ENCODE peak calls at places on chromosomes 1 and 21, in seven cellular contexts. X is astrocyte of the spinal cord, F is GM12865, I is GM12878, A is PC-3, U is A673, T is BJ. G is an unnamed sample.

GRCh38 chr1:113940365-113941244 is 11.5 kb downstream of the HIPK1 start:
- DNase-seq in A (no peak), I (no peak), X (no peak), U (no peak), F (peak), T (no peak), G (no peak)

GRCh38 chr1:68111804-68112436 is 61.5 kb upstream of the DIRAS3 start:
- DNase-seq in X (peak), T (peak), U (peak), F (no peak), A (peak), I (no peak), G (no peak)

GRCh38 chr1:203038891-203039608 is 12.8 kb downstream of the PPFIA4 start:
- DNase-seq in U (peak), A (peak), X (peak), T (no peak), I (no peak), F (peak), G (peak)

GRCh38 chr21:32347351-32347750 is 45.5 kb downstream of the URB1 start:
- DNase-seq in F (no peak), A (no peak), X (no peak), I (no peak), T (no peak), U (no peak), G (no peak)

GRCh38 chr1:42853116-42853884 is 6.9 kb downstream of the ZNF691 start:
- DNase-seq in T (no peak), U (no peak), F (no peak), A (peak), X (no peak), I (no peak), G (no peak)

GRCh38 chr1:17926906-17927305 is 171.8 kb downstream of the ACTL8 start:
- DNase-seq in T (no peak), U (no peak), A (no peak), F (no peak), I (no peak), X (no peak), G (no peak)

GRCh38 chr1:54397090-54397591 is 9.1 kb downstream of the SSBP3 start:
- DNase-seq in I (no peak), U (no peak), X (no peak), A (no peak), T (no peak), F (no peak), G (no peak)

GRCh38 chr1:22207605-22208264 is 64.8 kb upstream of the WNT4 start:
- DNase-seq in X (no peak), A (no peak), I (no peak), F (no peak), T (no peak), U (no peak), G (no peak)

GRCh38 chr1:174777262-174777661 is 222.5 kb upstream of the CACYBP start:
- DNase-seq in A (no peak), U (no peak), I (no peak), T (no peak), F (no peak), X (no peak), G (no peak)

GRCh38 chr1:187413770-187414169 is 585.0 kb downstream of the PLA2G4A start:
- DNase-seq in A (peak), I (no peak), F (no peak), T (no peak), U (no peak), X (peak), G (no peak)

GRCh38 chr1:36614571-36614970 is 131.9 kb upstream of the CSF3R start:
- DNase-seq in F (no peak), X (no peak), U (no peak), A (no peak), I (no peak), T (no peak), G (no peak)

GRCh38 chr1:206753141-206753540 is 17.4 kb upstream of the IL19 start:
- DNase-seq in F (no peak), U (no peak), I (no peak), A (peak), T (peak), X (peak), G (no peak)

GRCh38 chr1:180616441-180616840 is 15.4 kb upstream of the XPR1 start:
- DNase-seq in I (no peak), X (peak), A (no peak), T (no peak), U (no peak), F (no peak), G (no peak)

GRCh38 chr1:203480525-203481084 is 5.0 kb downstream of the PRELP start:
- DNase-seq in U (no peak), I (no peak), F (peak), X (peak), T (peak), A (peak), G (no peak)

GRCh38 chr1:36224537-36225297 is 474 bp downstream of the THRAP3 start:
- DNase-seq in I (no peak), U (peak), A (peak), F (no peak), T (peak), X (peak), G (no peak)

GRCh38 chr1:223001653-223002634 is 141.1 kb downstream of the TLR5 start:
- DNase-seq in T (no peak), A (peak), X (no peak), F (no peak), U (peak), I (no peak), G (no peak)

GRCh38 chr21:45975017-45975595 is 6.5 kb upstream of the COL6A1 start:
- DNase-seq in X (peak), T (no peak), I (no peak), U (no peak), A (peak), F (no peak), G (no peak)

GRCh38 chr21:45979651-45980050 is 1.9 kb upstream of the COL6A1 start:
- DNase-seq in U (no peak), F (no peak), I (no peak), T (no peak), A (peak), X (no peak), G (no peak)

GRCh38 chr21:45976666-45977335 is 4.8 kb upstream of the COL6A1 start:
- DNase-seq in X (no peak), T (no peak), F (no peak), I (no peak), A (no peak), U (no peak), G (no peak)

GRCh38 chr21:45979141-45979631 is 2.4 kb upstream of the COL6A1 start:
- DNase-seq in T (no peak), F (no peak), U (no peak), X (peak), A (peak), I (no peak), G (no peak)

DNA sequence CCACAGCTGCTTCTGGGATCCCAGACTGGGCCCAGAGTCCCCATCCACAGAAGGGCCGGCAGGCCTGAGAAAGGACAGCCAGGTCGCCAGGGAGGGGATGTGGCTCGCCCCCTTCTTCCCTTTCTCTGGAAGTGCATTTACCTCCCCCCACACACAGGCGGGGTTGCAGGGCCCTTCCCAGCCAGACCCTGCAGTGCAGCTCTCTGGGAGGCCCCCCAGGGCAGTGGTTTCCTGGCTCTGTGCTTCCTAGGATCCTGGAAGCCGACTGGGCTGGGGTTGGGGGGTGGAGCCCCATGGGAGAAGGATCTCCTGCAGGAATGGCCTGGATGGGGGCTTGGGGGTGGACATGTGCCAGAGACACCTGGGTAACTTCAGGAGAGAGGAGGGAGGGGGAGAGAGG is 4.2 kb upstream of the COL6A1 start:
- DNase-seq in X (no peak), T (no peak), F (no peak), U (no peak), I (no peak), A (no peak), G (no peak)
- H3K4me3 ChIP-seq in X (no peak), T (no peak), F (no peak), U (no peak), I (no peak), A (no peak), G (no peak)

GRCh38 chr1:27135920-27136551 is 18.9 kb downstream of the SLC9A1 start:
- DNase-seq in T (no peak), I (no peak), X (no peak), A (peak), U (no peak), F (peak), G (no peak)
- TF ChIP-seq CTCF in T (no peak), I (peak), X (peak), A (peak), U (peak), F (no peak), G (peak)

DNA sequence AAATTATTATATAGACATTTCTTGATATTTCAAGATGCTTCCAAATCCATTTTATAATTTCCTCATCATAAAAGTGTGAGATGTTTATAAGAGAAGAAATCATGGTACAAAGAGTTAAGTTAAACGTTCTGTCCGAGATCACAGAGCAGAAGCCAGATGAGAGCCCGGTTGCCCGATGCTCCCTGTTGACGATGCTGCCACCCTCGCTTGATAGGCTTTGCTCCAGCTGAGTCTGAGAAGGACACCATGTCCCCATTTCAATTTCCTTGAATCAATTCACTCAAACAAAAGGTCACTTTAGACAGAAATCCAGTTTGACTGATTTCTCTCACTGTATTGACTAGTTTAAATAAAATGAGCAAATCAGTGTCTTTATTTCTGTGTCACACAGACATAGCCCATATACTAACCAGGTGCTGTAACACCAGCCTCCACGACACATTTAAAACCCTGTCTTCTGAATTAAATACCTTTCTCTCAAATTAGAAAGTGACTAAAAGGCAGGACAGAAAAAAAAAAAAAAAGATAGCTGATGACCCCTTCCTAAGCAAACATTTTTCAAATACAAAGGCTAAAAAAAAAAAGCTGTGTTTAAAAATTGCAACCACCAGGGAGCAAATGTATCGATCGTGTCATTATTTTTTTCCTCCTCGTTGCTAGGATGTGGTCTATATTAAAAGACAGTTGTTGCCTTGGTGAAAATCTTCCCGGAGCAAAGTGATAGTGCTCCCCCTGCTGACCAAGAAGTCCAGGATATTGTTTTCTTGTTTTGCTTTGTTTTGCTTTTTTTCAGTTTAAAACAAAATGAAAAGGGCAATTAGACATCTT is 35.2 kb downstream of the DNASE2B start:
- DNase-seq in U (peak), A (peak), X (peak), I (peak), F (peak), T (peak), G (peak)
- H3K4me3 ChIP-seq in U (peak), A (peak), X (peak), I (no peak), F (no peak), T (no peak), G (no peak)

GRCh38 chr1:57422271-57423134 is 1.4 kb downstream of the DAB1 start:
- DNase-seq in T (no peak), U (peak), X (peak), I (no peak), F (no peak), A (no peak), G (no peak)
- TF ChIP-seq CTCF in T (peak), U (peak), X (peak), I (no peak), F (no peak), A (no peak), G (no peak)

GRCh38 chr1:220828950-220829586 is 42.4 kb downstream of the MTARC1 start:
- DNase-seq in I (no peak), T (no peak), X (no peak), A (no peak), F (no peak), U (no peak), G (no peak)
- H3K4me3 ChIP-seq in I (no peak), T (no peak), X (no peak), A (no peak), F (no peak), U (no peak), G (no peak)